ENCODE peak calls at places on chromosomes 2 and 18, in ten cellular contexts. One of them, this sample, is unnamed.

GRCh38 chr18:12838178-12838634 is 45.8 kb downstream of the PTPN2 start:
- DNase-seq in uterus: peak; percentile 20
- DNase-seq in stomach: peak; percentile 60
- DNase-seq in esophagus squamous epithelium: no peak
- DNase-seq in HCT116: no peak
- DNase-seq in lower leg skin: peak; percentile 87
- DNase-seq in heart left ventricle: peak; percentile 33
- DNase-seq in body of pancreas: peak; percentile 92
- DNase-seq in IMR-90: peak; percentile 90
- DNase-seq in K562: peak; percentile 16
- DNase-seq in this sample: no peak

GRCh38 chr2:47569658-47570398 is 166.9 kb downstream of the MSH2 start:
- DNase-seq in uterus: no peak
- DNase-seq in stomach: no peak
- DNase-seq in esophagus squamous epithelium: no peak
- DNase-seq in HCT116: no peak
- DNase-seq in lower leg skin: no peak
- DNase-seq in heart left ventricle: no peak
- DNase-seq in body of pancreas: peak; percentile 5
- DNase-seq in IMR-90: peak; percentile 6
- DNase-seq in K562: no peak
- DNase-seq in this sample: no peak

GRCh38 chr2:198214108-198214736 is 409.8 kb downstream of the PLCL1 start:
- DNase-seq in uterus: no peak
- DNase-seq in stomach: no peak
- DNase-seq in esophagus squamous epithelium: no peak
- DNase-seq in HCT116: no peak
- DNase-seq in lower leg skin: no peak
- DNase-seq in heart left ventricle: no peak
- DNase-seq in body of pancreas: no peak
- DNase-seq in IMR-90: no peak
- DNase-seq in K562: no peak
- DNase-seq in this sample: peak; percentile 62

GRCh38 chr2:238117199-238118154 is 17.3 kb downstream of the ESPNL start:
- DNase-seq in uterus: no peak
- DNase-seq in stomach: no peak
- DNase-seq in esophagus squamous epithelium: no peak
- DNase-seq in HCT116: no peak
- DNase-seq in lower leg skin: no peak
- DNase-seq in heart left ventricle: no peak
- DNase-seq in body of pancreas: no peak
- DNase-seq in IMR-90: peak; percentile 26
- DNase-seq in K562: no peak
- DNase-seq in this sample: no peak

GRCh38 chr2:101697794-101698418 is 399 bp downstream of the MAP4K4 start:
- DNase-seq in uterus: peak; percentile 23
- DNase-seq in stomach: no peak
- DNase-seq in esophagus squamous epithelium: no peak
- DNase-seq in HCT116: no peak
- DNase-seq in lower leg skin: no peak
- DNase-seq in heart left ventricle: no peak
- DNase-seq in body of pancreas: no peak
- DNase-seq in IMR-90: no peak
- DNase-seq in K562: peak; percentile 35
- DNase-seq in this sample: peak; percentile 73

GRCh38 chr18:70907673-70908072 is 618.8 kb downstream of the SOCS6 start:
- DNase-seq in uterus: no peak
- DNase-seq in stomach: no peak
- DNase-seq in esophagus squamous epithelium: no peak
- DNase-seq in HCT116: no peak
- DNase-seq in lower leg skin: no peak
- DNase-seq in heart left ventricle: no peak
- DNase-seq in body of pancreas: no peak
- DNase-seq in IMR-90: no peak
- DNase-seq in K562: no peak
- DNase-seq in this sample: no peak

GRCh38 chr18:50619833-50620232 is 59.9 kb downstream of the MAPK4 start:
- DNase-seq in uterus: no peak
- DNase-seq in stomach: no peak
- DNase-seq in esophagus squamous epithelium: no peak
- DNase-seq in HCT116: no peak
- DNase-seq in lower leg skin: no peak
- DNase-seq in heart left ventricle: no peak
- DNase-seq in body of pancreas: no peak
- DNase-seq in IMR-90: no peak
- DNase-seq in K562: no peak
- DNase-seq in this sample: no peak

GRCh38 chr2:74440378-74441110 is 1.2 kb downstream of the RTKN start:
- DNase-seq in uterus: peak; percentile 82
- DNase-seq in stomach: peak; percentile 85
- DNase-seq in esophagus squamous epithelium: no peak
- DNase-seq in HCT116: peak; percentile 80
- DNase-seq in lower leg skin: peak; percentile 97
- DNase-seq in heart left ventricle: peak; percentile 94
- DNase-seq in body of pancreas: peak; percentile 88
- DNase-seq in IMR-90: peak; percentile 81
- DNase-seq in K562: peak; percentile 99
- DNase-seq in this sample: peak; percentile 53

GRCh38 chr2:97764559-97765263 is 51.3 kb downstream of the ZAP70 start:
- DNase-seq in uterus: no peak
- DNase-seq in stomach: no peak
- DNase-seq in esophagus squamous epithelium: no peak
- DNase-seq in HCT116: no peak
- DNase-seq in lower leg skin: no peak
- DNase-seq in heart left ventricle: no peak
- DNase-seq in body of pancreas: no peak
- DNase-seq in IMR-90: no peak
- DNase-seq in K562: no peak
- DNase-seq in this sample: no peak

GRCh38 chr2:176140130-176140519 is 10.6 kb downstream of the HOXD8 start:
- DNase-seq in uterus: peak; percentile 65
- DNase-seq in stomach: no peak
- DNase-seq in esophagus squamous epithelium: no peak
- DNase-seq in HCT116: no peak
- DNase-seq in lower leg skin: no peak
- DNase-seq in heart left ventricle: no peak
- DNase-seq in body of pancreas: no peak
- DNase-seq in IMR-90: no peak
- DNase-seq in K562: no peak
- DNase-seq in this sample: no peak

GRCh38 chr18:68694316-68694715 is 20.6 kb downstream of the TMX3 start:
- DNase-seq in uterus: no peak
- DNase-seq in stomach: no peak
- DNase-seq in esophagus squamous epithelium: no peak
- DNase-seq in HCT116: no peak
- DNase-seq in lower leg skin: no peak
- DNase-seq in heart left ventricle: no peak
- DNase-seq in body of pancreas: no peak
- DNase-seq in IMR-90: no peak
- DNase-seq in K562: no peak
- DNase-seq in this sample: no peak

GRCh38 chr2:86704482-86704971 is 15.6 kb upstream of the RMND5A start:
- DNase-seq in uterus: peak; percentile 26
- DNase-seq in stomach: peak; percentile 62
- DNase-seq in esophagus squamous epithelium: no peak
- DNase-seq in HCT116: peak; percentile 75
- DNase-seq in lower leg skin: no peak
- DNase-seq in heart left ventricle: peak; percentile 79
- DNase-seq in body of pancreas: peak; percentile 59
- DNase-seq in IMR-90: peak; percentile 78
- DNase-seq in K562: no peak
- DNase-seq in this sample: no peak

GRCh38 chr2:9327873-9328352 is 95.4 kb downstream of the ITGB1BP1 start:
- DNase-seq in uterus: no peak
- DNase-seq in stomach: no peak
- DNase-seq in esophagus squamous epithelium: no peak
- DNase-seq in HCT116: no peak
- DNase-seq in lower leg skin: peak; percentile 29
- DNase-seq in heart left ventricle: no peak
- DNase-seq in body of pancreas: no peak
- DNase-seq in IMR-90: peak; percentile 54
- DNase-seq in K562: peak; percentile 22
- DNase-seq in this sample: peak; percentile 24

GRCh38 chr18:58375051-58375450 is 253.8 kb downstream of the ALPK2 start:
- DNase-seq in uterus: no peak
- DNase-seq in stomach: no peak
- DNase-seq in esophagus squamous epithelium: no peak
- DNase-seq in HCT116: no peak
- DNase-seq in lower leg skin: no peak
- DNase-seq in heart left ventricle: no peak
- DNase-seq in body of pancreas: no peak
- DNase-seq in IMR-90: no peak
- DNase-seq in K562: no peak
- DNase-seq in this sample: no peak

GRCh38 chr18:76643996-76644395 is 149.0 kb upstream of the ZNF516 start:
- DNase-seq in uterus: no peak
- DNase-seq in stomach: no peak
- DNase-seq in esophagus squamous epithelium: no peak
- DNase-seq in HCT116: no peak
- DNase-seq in lower leg skin: no peak
- DNase-seq in heart left ventricle: no peak
- DNase-seq in body of pancreas: no peak
- DNase-seq in IMR-90: no peak
- DNase-seq in K562: no peak
- DNase-seq in this sample: no peak

GRCh38 chr2:25301453-25302352 is 40.0 kb downstream of the DNMT3A start:
- DNase-seq in uterus: no peak
- DNase-seq in stomach: no peak
- DNase-seq in esophagus squamous epithelium: no peak
- DNase-seq in HCT116: peak; percentile 6
- DNase-seq in lower leg skin: no peak
- DNase-seq in heart left ventricle: peak; percentile 37
- DNase-seq in body of pancreas: no peak
- DNase-seq in IMR-90: peak; percentile 91
- DNase-seq in K562: no peak
- DNase-seq in this sample: no peak
- TF ChIP-seq POLR2A in uterus: no peak
- TF ChIP-seq POLR2A in stomach: no peak
- TF ChIP-seq POLR2A in esophagus squamous epithelium: no peak
- TF ChIP-seq POLR2A in HCT116: no peak
- TF ChIP-seq POLR2A in lower leg skin: no peak
- TF ChIP-seq POLR2A in heart left ventricle: no peak
- TF ChIP-seq POLR2A in body of pancreas: no peak
- TF ChIP-seq POLR2A in IMR-90: no peak
- TF ChIP-seq POLR2A in K562: no peak
- TF ChIP-seq POLR2A in this sample: no peak

GRCh38 chr2:188292446-188293239 is 969 bp downstream of the GULP1 start:
- DNase-seq in uterus: peak; percentile 75
- DNase-seq in stomach: peak; percentile 89
- DNase-seq in esophagus squamous epithelium: no peak
- DNase-seq in HCT116: peak; percentile 81
- DNase-seq in lower leg skin: peak; percentile 94
- DNase-seq in heart left ventricle: peak; percentile 75
- DNase-seq in body of pancreas: peak; percentile 87
- DNase-seq in IMR-90: peak; percentile 86
- DNase-seq in K562: peak; percentile 41
- DNase-seq in this sample: peak; percentile 46
- TF ChIP-seq POLR2A in uterus: peak; percentile 30
- TF ChIP-seq POLR2A in stomach: no peak
- TF ChIP-seq POLR2A in esophagus squamous epithelium: no peak
- TF ChIP-seq POLR2A in HCT116: peak; percentile 62
- TF ChIP-seq POLR2A in lower leg skin: no peak
- TF ChIP-seq POLR2A in heart left ventricle: no peak
- TF ChIP-seq POLR2A in body of pancreas: peak; percentile 87
- TF ChIP-seq POLR2A in IMR-90: no peak
- TF ChIP-seq POLR2A in K562: peak; percentile 48
- TF ChIP-seq POLR2A in this sample: no peak

DNA sequence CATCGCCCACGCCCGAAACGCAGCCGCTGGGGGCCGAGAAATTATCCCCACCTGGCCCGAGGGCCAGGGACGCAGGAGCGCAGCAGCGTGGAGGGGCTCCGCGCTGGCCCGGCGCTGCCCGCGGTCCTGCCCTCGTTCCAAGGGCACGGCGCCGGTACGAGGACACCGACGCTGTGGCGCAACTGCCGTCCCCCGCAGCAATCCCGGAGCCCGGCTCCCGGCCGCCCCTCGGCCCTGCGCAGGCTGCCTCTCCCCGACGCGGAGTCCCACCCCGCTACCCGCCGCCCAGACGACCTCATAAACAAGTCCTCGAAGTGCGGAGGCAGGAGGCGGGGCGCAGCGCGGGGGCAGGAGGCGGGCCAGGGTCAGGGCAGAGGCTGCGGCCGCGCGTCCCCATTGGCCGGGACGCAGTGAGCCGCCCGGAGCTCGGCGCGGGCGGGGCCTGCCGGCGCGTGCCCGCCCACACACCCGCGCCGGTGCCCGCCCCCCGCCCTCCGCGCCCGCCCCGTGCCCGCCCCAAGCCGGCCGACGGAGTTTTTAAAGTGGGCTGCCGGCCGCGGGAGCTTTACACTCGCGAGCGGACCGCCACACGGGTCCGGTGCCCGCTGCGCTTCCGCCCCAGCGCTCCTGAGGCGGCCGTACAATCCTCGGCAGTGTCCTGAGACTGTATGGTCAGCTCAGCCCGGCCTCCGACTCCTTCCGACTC is at the start of gene EPAS1:
- DNase-seq in uterus: peak; percentile 90
- DNase-seq in stomach: peak; percentile 92
- DNase-seq in esophagus squamous epithelium: peak; percentile 50
- DNase-seq in HCT116: no peak
- DNase-seq in lower leg skin: peak; percentile 99
- DNase-seq in heart left ventricle: peak; percentile 98
- DNase-seq in body of pancreas: peak; percentile 92
- DNase-seq in IMR-90: peak; percentile 76
- DNase-seq in K562: peak; percentile 97
- DNase-seq in this sample: peak; percentile 96
- TF ChIP-seq POLR2A in uterus: peak; percentile 98
- TF ChIP-seq POLR2A in stomach: peak; percentile 19
- TF ChIP-seq POLR2A in esophagus squamous epithelium: no peak
- TF ChIP-seq POLR2A in HCT116: no peak
- TF ChIP-seq POLR2A in lower leg skin: no peak
- TF ChIP-seq POLR2A in heart left ventricle: peak; percentile 61
- TF ChIP-seq POLR2A in body of pancreas: peak; percentile 86
- TF ChIP-seq POLR2A in IMR-90: peak; percentile 97
- TF ChIP-seq POLR2A in K562: peak; percentile 49
- TF ChIP-seq POLR2A in this sample: peak; percentile 55

GRCh38 chr2:134954065-134954464 is 35.4 kb downstream of the CCNT2 start:
- DNase-seq in uterus: no peak
- DNase-seq in stomach: no peak
- DNase-seq in esophagus squamous epithelium: no peak
- DNase-seq in HCT116: no peak
- DNase-seq in lower leg skin: no peak
- DNase-seq in heart left ventricle: no peak
- DNase-seq in body of pancreas: no peak
- DNase-seq in IMR-90: no peak
- DNase-seq in K562: no peak
- DNase-seq in this sample: no peak

GRCh38 chr2:134955744-134956143 is 37.1 kb downstream of the CCNT2 start:
- DNase-seq in uterus: no peak
- DNase-seq in stomach: no peak
- DNase-seq in esophagus squamous epithelium: no peak
- DNase-seq in HCT116: no peak
- DNase-seq in lower leg skin: no peak
- DNase-seq in heart left ventricle: no peak
- DNase-seq in body of pancreas: no peak
- DNase-seq in IMR-90: no peak
- DNase-seq in K562: no peak
- DNase-seq in this sample: no peak

DNA sequence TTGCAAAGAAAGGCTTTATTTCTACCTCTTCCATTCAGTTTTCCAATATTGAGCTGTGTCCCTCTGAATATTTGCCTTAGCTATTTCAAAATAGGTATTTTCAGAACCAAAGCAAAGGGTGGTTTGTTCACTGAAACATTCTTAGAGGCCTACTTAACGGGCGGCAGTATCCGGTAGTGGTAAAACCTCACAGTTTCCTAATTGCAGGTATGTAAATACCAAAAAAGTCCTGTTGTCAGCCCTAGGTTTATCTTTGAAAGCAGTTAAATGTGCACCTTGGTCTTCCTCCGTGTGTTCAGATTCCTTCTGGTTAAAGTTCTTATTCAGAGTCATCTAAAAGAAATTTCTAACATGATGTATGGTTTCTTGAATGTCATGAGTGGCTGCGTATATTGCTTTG is 38.9 kb downstream of the CCNT2 start:
- DNase-seq in uterus: no peak
- DNase-seq in stomach: no peak
- DNase-seq in esophagus squamous epithelium: no peak
- DNase-seq in HCT116: no peak
- DNase-seq in lower leg skin: no peak
- DNase-seq in heart left ventricle: no peak
- DNase-seq in body of pancreas: no peak
- DNase-seq in IMR-90: no peak
- DNase-seq in K562: no peak
- DNase-seq in this sample: no peak
- TF ChIP-seq POLR2A in uterus: no peak
- TF ChIP-seq POLR2A in stomach: no peak
- TF ChIP-seq POLR2A in esophagus squamous epithelium: no peak
- TF ChIP-seq POLR2A in HCT116: no peak
- TF ChIP-seq POLR2A in lower leg skin: no peak
- TF ChIP-seq POLR2A in heart left ventricle: no peak
- TF ChIP-seq POLR2A in body of pancreas: no peak
- TF ChIP-seq POLR2A in IMR-90: no peak
- TF ChIP-seq POLR2A in K562: no peak
- TF ChIP-seq POLR2A in this sample: no peak

This sample was measured in erythroblast.